ENCODE peak calls at places on chromosomes 11 and 22, in ten cellular contexts. V is foreskin fibroblast; H is stimulated activated CD8-positive, alpha-beta memory T cell treated with anti-CD3 and anti-CD28 coated beads, Interleukin-15, amount 100 ng/mL, for 4 hours; R is HEK293T; A is H1; Q is activated CD4-positive, alpha-beta T cell treated with anti-CD3 and anti-CD28 coated beads for 24 hours; M is NCI-H2107; G is putamen; B is caudate nucleus; U is choroid plexus epithelial cell. S is an unnamed sample.

GRCh38 chr11:86066606-86067229 is 2.2 kb downstream of the PICALM start:
- DNase-seq in V (no peak), U (no peak), G (no peak), M (no peak), Q (no peak), H (no peak), B (no peak), A (no peak), R (no peak), S (peak; percentile 50)

GRCh38 chr11:9573775-9574555 is 495 bp downstream of the WEE1 start:
- DNase-seq in U (no peak), G (no peak), Q (no peak), M (no peak), V (peak; percentile 47), R (no peak), B (no peak), A (no peak), H (no peak), S (no peak)

GRCh38 chr11:78188012-78188808 is at the start of gene KCTD21:
- DNase-seq in M (peak; percentile 80), U (peak; percentile 98), A (peak; percentile 92), R (peak; percentile 98), B (peak; percentile 97), Q (peak; percentile 86), H (peak; percentile 84), G (peak; percentile 96), V (peak; percentile 99), S (peak; percentile 97)

GRCh38 chr11:18259259-18259658 is 6.8 kb upstream of the SAA1 start:
- DNase-seq in R (no peak), Q (no peak), G (no peak), H (no peak), B (no peak), M (no peak), A (no peak), U (no peak), V (no peak), S (no peak)

GRCh38 chr11:84947970-84948600 is 679.1 kb downstream of the DLG2 start:
- DNase-seq in H (no peak), G (no peak), R (no peak), Q (no peak), B (no peak), A (no peak), M (no peak), V (peak; percentile 2), U (peak; percentile 17), S (no peak)

GRCh38 chr11:111735262-111736116 is 30.7 kb downstream of the PPP2R1B start:
- DNase-seq in H (no peak), B (peak; percentile 82), A (no peak), G (peak; percentile 96), M (peak; percentile 42), R (peak; percentile 61), Q (no peak), U (peak; percentile 99), V (peak; percentile 99), S (peak; percentile 97)

GRCh38 chr22:44448271-44448780 is 49.7 kb downstream of the RTL6 start:
- DNase-seq in U (peak; percentile 95), Q (no peak), V (peak; percentile 91), A (no peak), H (no peak), R (no peak), B (no peak), M (peak; percentile 65), G (no peak), S (no peak)

GRCh38 chr11:65868076-65868667 is 4.4 kb downstream of the EFEMP2 start:
- DNase-seq in R (no peak), V (no peak), Q (no peak), G (no peak), H (no peak), A (no peak), M (no peak), U (no peak), B (peak; percentile 30), S (no peak)

GRCh38 chr11:45671246-45672171 is 6.1 kb upstream of the CHST1 start:
- DNase-seq in B (no peak), R (no peak), V (no peak), M (no peak), U (no peak), G (peak; percentile 84), Q (no peak), A (no peak), H (no peak), S (peak; percentile 95)

GRCh38 chr11:62601114-62601363 is 626 bp downstream of the MTA2 start:
- DNase-seq in U (peak; percentile 28), M (no peak), R (no peak), G (no peak), V (peak; percentile 71), Q (no peak), H (no peak), B (no peak), A (no peak), S (no peak)

GRCh38 chr22:43293661-43294392 is 49.3 kb downstream of the SCUBE1 start:
- DNase-seq in U (peak; percentile 65), M (no peak), A (no peak), V (peak; percentile 80), G (no peak), R (no peak), H (no peak), Q (no peak), B (peak; percentile 8), S (peak; percentile 12)

GRCh38 chr11:27381238-27381666 is 18.2 kb upstream of the CCDC34 start:
- DNase-seq in R (no peak), B (no peak), H (no peak), V (no peak), Q (no peak), A (no peak), M (no peak), U (no peak), G (no peak), S (no peak)

S was measured in globus pallidus.